ENCODE peak calls at places on chromosomes 1 and 21, in four cellular contexts. Q is neural progenitor cell, Y is fibroblast of pulmonary artery, C is psoas muscle. D is an unnamed sample.

GRCh38 chr1:161726631-161727342 is 5.4 kb downstream of the FCRLB start:
- DNase-seq in Q (peak; percentile 91), Y (peak; percentile 86), C (peak; percentile 90), D (peak; percentile 70)

GRCh38 chr1:191206808-191207207 is 729.1 kb upstream of the BRINP3 start:
- DNase-seq in Q (no peak), Y (peak; percentile 28), C (no peak), D (no peak)

GRCh38 chr1:38418195-38419030 is 371.8 kb upstream of the POU3F1 start:
- DNase-seq in Q (peak; percentile 87), Y (no peak), C (no peak), D (no peak)

GRCh38 chr1:7581754-7582264 is 189.3 kb upstream of the VAMP3 start:
- DNase-seq in Q (no peak), Y (peak; percentile 2), C (no peak), D (no peak)

GRCh38 chr1:232428036-232428600 is 201.8 kb downstream of the SIPA1L2 start:
- DNase-seq in Q (no peak), Y (peak; percentile 14), C (no peak), D (no peak)

GRCh38 chr1:38527373-38527966 is 332.1 kb downstream of the RRAGC start:
- DNase-seq in Q (no peak), Y (no peak), C (no peak), D (peak; percentile 34)

GRCh38 chr1:201376464-201377374 is 761 bp downstream of the TNNT2 start:
- DNase-seq in Q (peak; percentile 89), Y (peak; percentile 28), C (no peak), D (no peak)

GRCh38 chr1:229064320-229064908 is 206.5 kb upstream of the RAB4A start:
- DNase-seq in Q (no peak), Y (peak; percentile 8), C (no peak), D (no peak)

GRCh38 chr1:226646026-226646869 is 92.8 kb downstream of the ITPKB start:
- DNase-seq in Q (no peak), Y (no peak), C (peak; percentile 55), D (peak; percentile 12)

GRCh38 chr1:13732971-13733667 is 33.1 kb downstream of the PRDM2 start:
- DNase-seq in Q (no peak), Y (no peak), C (no peak), D (no peak)

GRCh38 chr1:93708734-93709481 is 27.3 kb upstream of the BCAR3 start:
- DNase-seq in Q (no peak), Y (peak; percentile 48), C (no peak), D (no peak)

GRCh38 chr1:24364605-24364974 is 45.4 kb downstream of the GRHL3 start:
- DNase-seq in Q (peak; percentile 80), Y (no peak), C (no peak), D (no peak)

GRCh38 chr1:182309631-182310351 is 81.8 kb downstream of the GLUL start:
- DNase-seq in Q (peak; percentile 39), Y (no peak), C (no peak), D (no peak)

GRCh38 chr1:184685116-184685515 is 69.5 kb downstream of the EDEM3 start:
- DNase-seq in Q (no peak), Y (no peak), C (no peak), D (no peak)

GRCh38 chr21:41726970-41727783 is 39.7 kb downstream of the RIPK4 start:
- DNase-seq in Q (no peak), Y (peak; percentile 69), C (peak; percentile 88), D (no peak)

GRCh38 chr1:177247777-177248176 is 77.0 kb downstream of the BRINP2 start:
- DNase-seq in Q (no peak), Y (no peak), C (no peak), D (no peak)

GRCh38 chr1:235277709-235278108 is 50.3 kb downstream of the ARID4B start:
- DNase-seq in Q (no peak), Y (no peak), C (no peak), D (no peak)

GRCh38 chr1:21301794-21302440 is 11.7 kb upstream of the ECE1 start:
- DNase-seq in Q (no peak), Y (no peak), C (no peak), D (no peak)

GRCh38 chr1:71521655-71522264 is 440.9 kb upstream of the ZRANB2 start:
- DNase-seq in Q (peak; percentile 45), Y (peak; percentile 75), C (no peak), D (no peak)

GRCh38 chr1:151693057-151693651 is 23.4 kb downstream of the CELF3 start:
- DNase-seq in Q (peak; percentile 64), Y (peak; percentile 62), C (no peak), D (no peak)

GRCh38 chr1:159429074-159429861 is 2.7 kb upstream of the OR10J4 start:
- DNase-seq in Q (no peak), Y (peak; percentile 77), C (no peak), D (no peak)

GRCh38 chr1:179228783-179229213 is 679 bp downstream of the ABL2 start:
- DNase-seq in Q (peak; percentile 78), Y (no peak), C (peak; percentile 64), D (peak; percentile 21)

GRCh38 chr21:43373387-43374227 is 53.3 kb downstream of the SIK1 start:
- DNase-seq in Q (no peak), Y (no peak), C (no peak), D (no peak)

GRCh38 chr1:162565460-162565859 is 3.9 kb downstream of the UAP1 start:
- DNase-seq in Q (no peak), Y (no peak), C (no peak), D (no peak)

GRCh38 chr1:203263496-203263895 is 34.0 kb upstream of the CHIT1 start:
- DNase-seq in Q (no peak), Y (no peak), C (no peak), D (no peak)

DNA sequence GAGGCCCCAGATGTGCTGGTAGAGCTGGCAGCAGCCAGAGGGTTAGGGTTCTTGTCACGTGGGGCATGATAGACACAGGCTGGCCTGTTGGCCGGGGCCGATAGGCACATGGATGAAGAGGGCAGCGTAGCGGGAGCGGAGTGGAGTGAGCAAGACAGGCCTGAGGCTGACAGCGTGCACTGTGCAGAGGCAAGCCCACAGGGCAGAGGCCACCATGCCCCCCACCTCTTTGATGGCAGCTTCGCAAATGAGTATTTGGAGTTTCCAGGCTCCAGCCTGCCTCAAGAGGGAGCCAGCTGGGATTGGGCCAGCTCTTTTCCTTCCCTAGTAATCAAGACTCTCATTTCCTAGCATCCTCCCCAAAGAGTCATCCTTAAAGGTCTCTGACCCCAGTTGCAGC is 43.5 kb downstream of the TMCC2 start:
- DNase-seq in Q (no peak), Y (peak; percentile 51), C (peak; percentile 69), D (no peak)
- TF ChIP-seq CTCF in Q (peak; percentile 20), Y (peak; percentile 44), C (no peak), D (no peak)

GRCh38 chr1:109084563-109085517 is 5.7 kb upstream of the TMEM167B start:
- DNase-seq in Q (no peak), Y (no peak), C (no peak), D (no peak)

GRCh38 chr1:109090415-109091195 is at the start of gene TMEM167B:
- DNase-seq in Q (peak; percentile 96), Y (peak; percentile 97), C (peak; percentile 94), D (peak; percentile 79)

GRCh38 chr1:109094377-109094803 is 3.8 kb downstream of the TMEM167B start:
- DNase-seq in Q (no peak), Y (no peak), C (no peak), D (no peak)

GRCh38 chr1:109091196-109092193 is 931 bp downstream of the TMEM167B start:
- DNase-seq in Q (no peak), Y (peak; percentile 60), C (no peak), D (no peak)

GRCh38 chr1:109089242-109090015 is 1.1 kb upstream of the TMEM167B start:
- DNase-seq in Q (peak; percentile 86), Y (peak; percentile 77), C (peak; percentile 80), D (no peak)
- TF ChIP-seq CTCF in Q (peak; percentile 80), Y (peak; percentile 68), C (peak; percentile 50), D (no peak)

DNA sequence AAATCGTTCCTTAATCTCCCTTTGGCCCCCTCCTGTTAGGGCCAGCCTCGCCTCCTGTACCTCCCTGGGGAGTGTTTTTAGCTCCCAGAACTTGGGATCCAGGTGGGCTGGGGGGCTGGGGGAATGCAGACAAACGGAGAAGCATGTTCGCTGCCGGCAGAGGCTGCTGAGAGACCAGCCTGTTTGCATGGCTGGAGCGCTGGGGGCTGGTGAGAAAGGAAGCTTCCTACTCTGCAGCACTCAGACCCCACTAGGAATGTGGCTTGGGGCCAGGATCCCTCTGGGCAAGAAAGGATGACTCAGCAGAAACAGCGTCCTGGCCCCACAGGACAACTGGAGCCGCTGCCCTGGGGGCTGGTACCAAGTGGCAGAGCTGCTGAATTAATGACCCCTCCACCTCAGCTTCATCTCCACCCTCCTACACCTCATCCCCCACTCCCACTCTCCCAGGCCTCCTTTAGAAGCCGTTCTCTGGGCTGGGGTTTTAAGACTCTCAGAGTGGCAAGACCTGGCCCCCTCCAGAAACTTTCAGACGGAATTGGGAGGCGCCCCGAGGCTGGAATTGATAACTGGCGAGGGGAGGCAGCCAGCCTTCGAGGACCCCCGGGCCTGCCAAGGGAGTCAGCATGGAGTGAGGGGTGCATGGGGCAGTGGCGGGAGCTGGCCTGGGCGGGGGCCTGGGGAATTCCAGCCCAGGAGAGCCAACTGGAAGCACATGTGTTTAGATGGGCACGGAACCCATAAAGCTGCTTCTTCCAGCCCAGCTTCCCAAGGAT is 28.5 kb upstream of the EPS8L3 start:
- DNase-seq in Q (peak; percentile 80), Y (peak; percentile 97), C (peak; percentile 66), D (no peak)
- TF ChIP-seq CTCF in Q (peak; percentile 26), Y (peak; percentile 72), C (no peak), D (no peak)

GRCh38 chr1:40362199-40362598 is 11.3 kb upstream of the SMAP2 start:
- DNase-seq in Q (no peak), Y (no peak), C (no peak), D (no peak)

GRCh38 chr1:40360631-40361030 is 12.9 kb upstream of the SMAP2 start:
- DNase-seq in Q (no peak), Y (no peak), C (no peak), D (no peak)

GRCh38 chr1:40362699-40363098 is 10.8 kb upstream of the SMAP2 start:
- DNase-seq in Q (no peak), Y (peak; percentile 73), C (no peak), D (no peak)

GRCh38 chr1:40361637-40362036 is 11.9 kb upstream of the SMAP2 start:
- DNase-seq in Q (no peak), Y (no peak), C (no peak), D (no peak)

DNA sequence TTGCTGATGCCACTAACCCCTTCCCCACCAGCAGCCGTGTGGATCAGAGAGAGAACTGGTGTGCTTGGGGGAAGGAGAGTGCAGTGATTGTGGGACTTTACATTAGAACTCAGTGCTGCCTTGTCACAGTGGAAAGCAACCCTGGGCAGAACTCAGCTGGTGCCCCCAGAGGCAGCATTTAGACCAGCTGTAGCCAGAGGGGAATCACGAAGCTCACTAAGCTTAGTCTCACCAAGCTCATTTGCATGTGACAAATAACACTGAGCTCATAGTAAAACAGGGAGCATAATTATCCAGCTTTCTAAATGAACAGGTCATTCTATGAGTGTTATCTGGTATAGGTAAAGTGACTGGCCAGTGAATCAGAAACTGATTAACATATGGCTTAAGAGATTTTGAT is 9.8 kb upstream of the SMAP2 start:
- DNase-seq in Q (peak; percentile 42), Y (no peak), C (no peak), D (peak; percentile 45)
- TF ChIP-seq CTCF in Q (peak; percentile 22), Y (no peak), C (no peak), D (no peak)

GRCh38 chr1:56188855-56189254 is 390.5 kb downstream of the PLPP3 start:
- DNase-seq in Q (peak; percentile 87), Y (no peak), C (no peak), D (no peak)
- TF ChIP-seq CTCF in Q (no peak), Y (no peak), C (no peak), D (no peak)

D was measured in activated B cell treated with CpG ODN at 0.5 μM for 24 hours.